ENCODE peak calls at places on chromosomes 6 and 20, in ten cellular contexts. W, G, D, H, P, B, I, Q, T and L are unnamed samples.

GRCh38 chr20:16966276-16966880 is 218.2 kb downstream of the OTOR start:
- DNase-seq in T (no peak), D (no peak), G (no peak), H (no peak), I (no peak), B (no peak), W (no peak), Q (no peak), P (no peak), L (no peak)

GRCh38 chr20:31516166-31516565 is 1.9 kb downstream of the HM13 start:
- DNase-seq in I (no peak), D (no peak), Q (no peak), H (no peak), T (no peak), W (no peak), P (no peak), B (no peak), G (no peak), L (no peak)

GRCh38 chr6:33413200-33413599 is 2.4 kb downstream of the PHF1 start:
- DNase-seq in P (no peak), Q (no peak), I (no peak), W (no peak), B (no peak), G (no peak), T (no peak), H (no peak), D (no peak), L (no peak)

GRCh38 chr6:159998543-159998942 is 29.7 kb downstream of the IGF2R start:
- DNase-seq in T (no peak), G (no peak), W (no peak), P (no peak), B (no peak), H (no peak), D (no peak), I (no peak), Q (no peak), L (no peak)

GRCh38 chr6:44593539-44593944 is 206.0 kb downstream of the CDC5L start:
- DNase-seq in H (peak), G (peak), I (peak), B (peak), T (peak), D (peak), Q (peak), P (no peak), W (peak), L (peak)

GRCh38 chr6:160337301-160337700 is 10.9 kb upstream of the SLC22A3 start:
- DNase-seq in D (no peak), I (no peak), B (peak), Q (peak), T (peak), G (no peak), W (no peak), P (no peak), H (no peak), L (no peak)

GRCh38 chr6:111759836-111760785 is 113.1 kb downstream of the FYN start:
- DNase-seq in T (peak), G (no peak), Q (peak), B (peak), H (no peak), I (no peak), W (peak), P (peak), D (peak), L (no peak)

GRCh38 chr20:20520776-20521175 is 152.9 kb downstream of the INSM1 start:
- DNase-seq in T (peak), I (no peak), G (no peak), D (no peak), H (no peak), P (no peak), Q (peak), B (peak), W (no peak), L (no peak)

GRCh38 chr20:51931321-51931720 is 129.0 kb upstream of the SALL4 start:
- DNase-seq in D (no peak), P (no peak), H (no peak), T (peak), I (no peak), B (no peak), G (no peak), W (no peak), Q (no peak), L (no peak)

GRCh38 chr20:57274846-57275245 is 8.4 kb upstream of the BMP7 start:
- DNase-seq in W (no peak), I (no peak), H (no peak), P (no peak), G (no peak), Q (no peak), T (no peak), D (no peak), B (no peak), L (no peak)

GRCh38 chr6:28764014-28764723 is 159.6 kb downstream of the TRIM27 start:
- DNase-seq in G (no peak), Q (no peak), H (no peak), B (no peak), P (no peak), W (no peak), I (no peak), D (no peak), T (no peak), L (no peak)